ENCODE peak calls at places on chromosomes 5 and 9, in nine cellular contexts. V, I, S, A, Q, J, R, P and O are unnamed samples.

GRCh38 chr5:179322071-179323025 is 22.9 kb downstream of the ADAMTS2 start:
- DNase-seq in V (no peak), I (no peak), S (no peak), A (no peak), Q (no peak), J (no peak), R (no peak), P (no peak), O (peak; percentile 53)

GRCh38 chr9:84266087-84266561 is 74.4 kb downstream of the SLC28A3 start:
- DNase-seq in V (peak; percentile 45), I (no peak), S (no peak), A (no peak), Q (peak; percentile 61), J (no peak), R (no peak), P (no peak), O (peak; percentile 91)

GRCh38 chr9:3827175-3827574 is 301.4 kb upstream of the RFX3 start:
- DNase-seq in V (no peak), I (peak; percentile 93), S (peak; percentile 29), A (no peak), Q (no peak), J (peak; percentile 8), R (no peak), P (no peak), O (peak; percentile 41)

GRCh38 chr5:102700126-102700851 is 54.8 kb upstream of the PAM start:
- DNase-seq in V (no peak), I (no peak), S (no peak), A (no peak), Q (no peak), J (no peak), R (no peak), P (no peak), O (no peak)

GRCh38 chr5:93274291-93274690 is 306.7 kb downstream of the NR2F1-AS1 start:
- DNase-seq in V (peak; percentile 11), I (peak; percentile 27), S (no peak), A (peak; percentile 60), Q (peak; percentile 75), J (no peak), R (no peak), P (no peak), O (peak; percentile 63)

GRCh38 chr9:119289740-119290139 is 79.5 kb downstream of the BRINP1 start:
- DNase-seq in V (peak; percentile 79), I (peak; percentile 12), S (no peak), A (peak; percentile 37), Q (no peak), J (peak; percentile 58), R (no peak), P (no peak), O (peak; percentile 74)

GRCh38 chr5:79236970-79237734 is 1.2 kb downstream of the JMY start:
- DNase-seq in V (peak; percentile 65), I (peak; percentile 54), S (no peak), A (peak; percentile 47), Q (no peak), J (peak; percentile 56), R (no peak), P (no peak), O (peak; percentile 70)

GRCh38 chr5:126373621-126374416 is 49.4 kb upstream of the GRAMD2B start:
- DNase-seq in V (no peak), I (peak; percentile 36), S (no peak), A (no peak), Q (no peak), J (no peak), R (no peak), P (no peak), O (no peak)

GRCh38 chr5:59660737-59661136 is 232.8 kb downstream of the PDE4D start:
- DNase-seq in V (no peak), I (peak; percentile 53), S (no peak), A (peak; percentile 14), Q (no peak), J (no peak), R (peak; percentile 21), P (no peak), O (no peak)

GRCh38 chr5:116068028-116068632 is 16.7 kb upstream of the COMMD10 start:
- DNase-seq in V (peak; percentile 68), I (peak; percentile 61), S (peak; percentile 78), A (peak; percentile 81), Q (no peak), J (peak; percentile 20), R (no peak), P (no peak), O (peak; percentile 62)

GRCh38 chr9:137784641-137785513 is 92.7 kb upstream of the CACNA1B start:
- DNase-seq in V (no peak), I (no peak), S (no peak), A (no peak), Q (no peak), J (no peak), R (no peak), P (no peak), O (no peak)

GRCh38 chr5:108884736-108885135 is 137.0 kb downstream of the FER start:
- DNase-seq in V (peak; percentile 17), I (no peak), S (no peak), A (peak; percentile 83), Q (no peak), J (no peak), R (no peak), P (no peak), O (peak; percentile 21)

GRCh38 chr9:116202219-116202912 is 48.8 kb downstream of the PAPPA start:
- DNase-seq in V (no peak), I (no peak), S (no peak), A (peak; percentile 52), Q (no peak), J (no peak), R (no peak), P (no peak), O (no peak)